ENCODE peak calls at places on chromosomes 13 and 19, in four cellular contexts. L is GM23338, V is astrocyte, S is uterus. Q is an unnamed sample. For H3K27me3, the result is how much of the 10 kb centered on the place peaks cover.

GRCh38 chr13:66546534-66547379 is 683.4 kb downstream of the PCDH9 start:
- DNase-seq in L (no peak), V (peak), S (no peak), Q (no peak)

GRCh38 chr19:42199440-42200115 is 17.9 kb downstream of the DEDD2 start:
- DNase-seq in L (peak), V (no peak), S (no peak), Q (no peak)

GRCh38 chr19:51107406-51108065 is 673 bp downstream of the CTU1 start:
- DNase-seq in L (peak), V (peak), S (no peak), Q (no peak)

GRCh38 chr19:39515551-39516191 is 732 bp downstream of the SELENOV start:
- DNase-seq in L (peak), V (no peak), S (no peak), Q (no peak)

GRCh38 chr13:109256866-109257760 is 529.3 kb downstream of the IRS2 start:
- DNase-seq in L (peak), V (peak), S (no peak), Q (no peak)

GRCh38 chr13:65966991-65967451 is 1263.1 kb downstream of the PCDH9 start:
- DNase-seq in L (peak), V (peak), S (no peak), Q (no peak)

GRCh38 chr13:73933795-73934194 is 200.4 kb downstream of the KLF12 start:
- DNase-seq in L (no peak), V (no peak), S (no peak), Q (no peak)

GRCh38 chr19:1954547-1954946 is 13.6 kb downstream of the CSNK1G2 start:
- DNase-seq in L (no peak), V (no peak), S (no peak), Q (no peak)

GRCh38 chr19:35592226-35592625 is 6.3 kb downstream of the PMIS2 start:
- DNase-seq in L (peak), V (peak), S (no peak), Q (no peak)

GRCh38 chr13:102020611-102021216 is 381.1 kb downstream of the FGF14 start:
- DNase-seq in L (no peak), V (peak), S (no peak), Q (no peak)

GRCh38 chr13:98775844-98776598 is 23.5 kb upstream of the SLC15A1 start:
- DNase-seq in L (no peak), V (peak), S (no peak), Q (no peak)

GRCh38 chr19:38455031-38455430 is 21.5 kb downstream of the RYR1 start:
- DNase-seq in L (peak), V (peak), S (no peak), Q (no peak)

GRCh38 chr19:18205180-18205915 is 1.5 kb upstream of the RAB3A start:
- DNase-seq in L (peak), V (peak), S (peak), Q (peak)

GRCh38 chr19:51706885-51707284 is 13.8 kb downstream of the SPACA6 start:
- DNase-seq in L (no peak), V (no peak), S (no peak), Q (no peak)

GRCh38 chr13:98144501-98145350 is 1.8 kb downstream of the FARP1 start:
- DNase-seq in L (peak), V (peak), S (no peak), Q (no peak)

GRCh38 chr13:113047587-113047986 is 58.0 kb upstream of the F7 start:
- DNase-seq in L (no peak), V (no peak), S (no peak), Q (no peak)

GRCh38 chr13:24254151-24254810 is 55.1 kb upstream of the C1QTNF9 start:
- DNase-seq in L (no peak), V (no peak), S (no peak), Q (no peak)

GRCh38 chr13:49098771-49099512 is 121.2 kb upstream of the MLNR start:
- DNase-seq in L (peak), V (no peak), S (no peak), Q (no peak)

GRCh38 chr13:36531746-36532486 is 99.6 kb downstream of the CCNA1 start:
- DNase-seq in L (no peak), V (peak), S (no peak), Q (no peak)

GRCh38 chr19:34336781-34337271 is 28.2 kb upstream of the GPI start:
- DNase-seq in L (peak), V (no peak), S (no peak), Q (no peak)

GRCh38 chr19:16435238-16435911 is 36.4 kb downstream of the EPS15L1 start:
- DNase-seq in L (no peak), V (peak), S (peak), Q (peak)

GRCh38 chr13:112177889-112178288 is 110.9 kb downstream of the SOX1 start:
- DNase-seq in L (no peak), V (no peak), S (no peak), Q (no peak)

GRCh38 chr13:35789335-35790166 is 313.1 kb upstream of the MAB21L1 start:
- DNase-seq in L (peak), V (peak), S (no peak), Q (no peak)

GRCh38 chr19:55711719-55712118 is 26.5 kb downstream of the NLRP9 start:
- DNase-seq in L (no peak), V (no peak), S (no peak), Q (no peak)

GRCh38 chr19:33400856-33401682 is 27.6 kb downstream of the CEBPG start:
- DNase-seq in L (no peak), V (no peak), S (no peak), Q (peak)

GRCh38 chr13:51729853-51730553 is 74.0 kb downstream of the DHRS12 start:
- DNase-seq in L (no peak), V (peak), S (peak), Q (peak)

GRCh38 chr13:25775986-25776385 is 275.8 kb downstream of the SHISA2 start:
- DNase-seq in L (no peak), V (no peak), S (no peak), Q (no peak)

GRCh38 chr19:50549927-50550593 is 18.2 kb downstream of the LRRC4B start:
- DNase-seq in L (no peak), V (no peak), S (no peak), Q (no peak)

GRCh38 chr19:4573682-4574081 is 14.2 kb upstream of the SEMA6B start:
- DNase-seq in L (no peak), V (no peak), S (no peak), Q (no peak)

GRCh38 chr19:4568884-4569283 is 9.4 kb upstream of the SEMA6B start:
- DNase-seq in L (no peak), V (no peak), S (no peak), Q (no peak)

GRCh38 chr19:4570423-4570822 is 10.9 kb upstream of the SEMA6B start:
- DNase-seq in L (no peak), V (no peak), S (no peak), Q (no peak)

GRCh38 chr19:4570916-4571304 is 11.4 kb upstream of the SEMA6B start:
- DNase-seq in L (no peak), V (no peak), S (no peak), Q (no peak)

DNA sequence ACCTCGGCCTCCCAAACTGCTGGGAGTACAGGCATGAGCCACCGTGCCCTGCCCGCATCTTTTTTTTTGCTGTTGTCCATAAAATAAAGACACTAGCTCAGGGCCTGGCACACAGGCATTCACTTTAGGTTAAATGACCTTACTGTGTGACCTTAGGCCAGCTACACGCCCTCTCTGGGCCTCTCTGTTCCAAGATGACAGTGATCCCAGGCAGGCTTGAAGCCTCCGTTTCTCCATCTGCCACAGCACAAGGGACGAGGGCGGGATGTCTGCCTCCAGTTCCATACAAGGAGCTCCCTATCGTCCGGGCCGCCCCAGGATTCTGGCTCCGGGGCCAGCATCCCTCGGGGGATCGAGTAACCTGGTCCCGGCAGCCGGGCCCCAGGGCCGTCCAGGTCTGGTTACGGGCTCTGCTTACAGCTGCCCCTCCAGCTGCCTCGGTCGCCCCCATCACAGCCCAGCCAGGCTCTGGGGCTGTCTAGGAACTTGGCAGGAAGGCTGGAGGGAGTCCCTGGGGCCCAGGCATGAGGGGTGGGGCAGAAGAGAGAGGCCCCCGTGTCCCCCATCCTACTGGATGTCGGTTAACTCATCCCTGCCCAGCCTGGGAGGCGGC is 11.9 kb upstream of the SEMA6B start:
- DNase-seq in L (no peak), V (no peak), S (no peak), Q (no peak)
- H3K27me3 ChIP-seq in L (under half), V (under half), S (under half), Q (under half)

GRCh38 chr13:96089749-96090239 is at the start of gene HS6ST3:
- DNase-seq in L (peak), V (no peak), S (peak), Q (peak)
- H3K4me3 ChIP-seq in L (peak), V (peak), S (peak), Q (peak)

GRCh38 chr19:13089139-13089856 is 13.4 kb downstream of the LYL1 start:
- DNase-seq in L (peak), V (no peak), S (no peak), Q (no peak)
- TF ChIP-seq CTCF in L (peak), V (peak), S (no peak), Q (peak)

GRCh38 chr19:29538651-29539050 is 12.9 kb downstream of the VSTM2B start:
- DNase-seq in L (no peak), V (no peak), S (peak), Q (no peak)

GRCh38 chr19:29539668-29540067 is 13.9 kb downstream of the VSTM2B start:
- DNase-seq in L (no peak), V (no peak), S (no peak), Q (peak)

GRCh38 chr19:29537601-29538000 is 11.8 kb downstream of the VSTM2B start:
- DNase-seq in L (no peak), V (no peak), S (no peak), Q (peak)

GRCh38 chr19:29540128-29540527 is 14.3 kb downstream of the VSTM2B start:
- DNase-seq in L (no peak), V (no peak), S (peak), Q (peak)

DNA sequence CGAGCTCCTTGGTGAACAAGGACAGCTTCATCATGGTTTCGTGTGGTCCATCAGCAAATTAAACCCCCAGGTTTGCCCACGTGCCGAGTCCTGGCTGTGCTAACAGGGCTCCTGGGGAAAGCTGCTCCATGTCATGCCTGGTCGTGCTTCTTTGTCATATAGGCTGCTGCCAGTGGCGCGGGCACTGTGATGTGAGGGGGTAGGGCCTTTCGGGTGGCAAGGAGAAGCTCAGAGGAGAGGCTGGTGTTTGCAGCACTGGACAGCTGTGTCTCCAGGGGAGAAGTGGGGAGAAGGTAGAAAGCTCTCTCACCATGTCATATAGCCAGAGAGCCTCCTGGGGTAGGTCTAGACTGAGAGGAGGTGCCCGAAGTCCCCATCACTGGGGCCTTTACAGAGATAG is 13.3 kb downstream of the VSTM2B start:
- DNase-seq in L (no peak), V (no peak), S (peak), Q (peak)
- H3K27me3 ChIP-seq in L (under half), V (under half), S (under half), Q (under half)